ENCODE peak calls at places on chromosomes 6 and 20, in ten cellular contexts. M is keratinocyte; U is brain microvascular endothelial cell; W is neural progenitor cell; T is K562; S is endothelial cell of umbilical vein; L is CD8-positive, alpha-beta T cell; K is tibial artery; R is A673; Y is heart right ventricle. Z is an unnamed sample. For H3K27me3, the result is how much of the 10 kb centered on the place peaks cover.

GRCh38 chr6:44957151-44957550 is 371.0 kb upstream of the RUNX2 start:
- DNase-seq in M (no peak), U (no peak), W (no peak), T (no peak), S (no peak), L (no peak), K (no peak), R (no peak), Y (no peak), Z (no peak)

GRCh38 chr20:33540427-33540826 is 50.5 kb downstream of the CBFA2T2 start:
- DNase-seq in M (no peak), U (no peak), W (no peak), T (no peak), S (no peak), L (no peak), K (no peak), R (no peak), Y (no peak), Z (no peak)

GRCh38 chr6:158219229-158219628 is 51.1 kb downstream of the GTF2H5 start:
- DNase-seq in M (peak), U (peak), W (no peak), T (no peak), S (no peak), L (no peak), K (no peak), R (peak), Y (no peak), Z (peak)

GRCh38 chr20:62028384-62028783 is 37.3 kb downstream of the TAF4 start:
- DNase-seq in M (no peak), U (no peak), W (no peak), T (no peak), S (no peak), L (no peak), K (no peak), R (no peak), Y (no peak), Z (no peak)

GRCh38 chr6:83057705-83058321 is 7.8 kb downstream of the UBE3D start:
- DNase-seq in M (no peak), U (peak), W (peak), T (peak), S (peak), L (no peak), K (no peak), R (peak), Y (peak), Z (no peak)

GRCh38 chr6:133991096-133991593 is 38.1 kb downstream of the TBPL1 start:
- DNase-seq in M (no peak), U (peak), W (no peak), T (no peak), S (peak), L (no peak), K (no peak), R (peak), Y (no peak), Z (no peak)

GRCh38 chr6:85574932-85575598 is 18.6 kb downstream of the SNX14 start:
- DNase-seq in M (no peak), U (peak), W (no peak), T (no peak), S (peak), L (no peak), K (no peak), R (no peak), Y (no peak), Z (no peak)

GRCh38 chr6:156167289-156168076 is 609.7 kb upstream of the ARID1B start:
- DNase-seq in M (no peak), U (peak), W (no peak), T (no peak), S (peak), L (no peak), K (no peak), R (peak), Y (peak), Z (no peak)

GRCh38 chr6:14744212-14744556 is 501.7 kb upstream of the JARID2 start:
- DNase-seq in M (no peak), U (no peak), W (no peak), T (no peak), S (no peak), L (no peak), K (no peak), R (no peak), Y (no peak), Z (no peak)

GRCh38 chr20:24701027-24701426 is 231.6 kb downstream of the SYNDIG1 start:
- DNase-seq in M (no peak), U (no peak), W (no peak), T (no peak), S (no peak), L (no peak), K (peak), R (no peak), Y (no peak), Z (no peak)

GRCh38 chr20:61909821-61910220 is 155.9 kb downstream of the TAF4 start:
- DNase-seq in M (no peak), U (no peak), W (no peak), T (no peak), S (no peak), L (no peak), K (no peak), R (no peak), Y (no peak), Z (no peak)

GRCh38 chr20:8903655-8904605 is 165.0 kb upstream of the PLCB4 start:
- DNase-seq in M (no peak), U (no peak), W (peak), T (no peak), S (no peak), L (no peak), K (no peak), R (peak), Y (no peak), Z (no peak)

GRCh38 chr6:170144952-170145587 is 145.8 kb downstream of the DLL1 start:
- DNase-seq in M (peak), U (no peak), W (no peak), T (no peak), S (no peak), L (no peak), K (peak), R (no peak), Y (no peak), Z (no peak)

GRCh38 chr6:116220172-116220571 is 33.7 kb downstream of the TSPYL4 start:
- DNase-seq in M (no peak), U (no peak), W (no peak), T (no peak), S (peak), L (no peak), K (no peak), R (no peak), Y (peak), Z (no peak)
- H3K27me3 ChIP-seq in M (under half), U (under half), W (under half), T (under half), S (under half), L (under half), K (under half), R (under half), Y (under half), Z (under half)

DNA sequence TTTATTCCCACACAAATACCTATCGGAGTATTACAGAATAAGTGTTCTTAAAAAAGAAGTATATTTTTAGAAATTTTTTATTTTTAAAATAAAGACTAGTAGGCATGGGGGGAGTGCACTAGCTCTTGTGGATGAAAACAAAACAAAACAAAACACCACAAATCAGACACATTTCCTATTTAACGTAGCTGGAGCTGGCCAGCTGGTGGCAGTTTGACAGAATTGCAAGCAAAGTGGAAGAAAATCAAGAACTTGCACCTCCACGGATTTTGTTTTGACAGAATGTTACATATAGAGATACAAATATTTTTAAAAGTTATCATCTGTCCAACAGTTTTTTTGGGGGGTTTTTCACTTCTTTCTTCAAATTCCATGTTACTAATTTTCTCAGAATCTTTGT is 63.6 kb upstream of the SNRPB2 start:
- DNase-seq in M (no peak), U (no peak), W (no peak), T (no peak), S (no peak), L (no peak), K (no peak), R (no peak), Y (no peak), Z (no peak)
- TF ChIP-seq CTCF in M (no peak), U (peak), W (peak), T (peak), S (no peak), L (no peak), K (no peak), R (peak), Y (no peak), Z (no peak)

GRCh38 chr6:2839195-2839981 is 2.3 kb downstream of the SERPINB1 start:
- DNase-seq in M (no peak), U (peak), W (no peak), T (no peak), S (peak), L (no peak), K (no peak), R (peak), Y (no peak), Z (no peak)
- H3K4me3 ChIP-seq in M (peak), U (no peak), W (no peak), T (no peak), S (no peak), L (peak), K (peak), R (no peak), Y (peak), Z (peak)

DNA sequence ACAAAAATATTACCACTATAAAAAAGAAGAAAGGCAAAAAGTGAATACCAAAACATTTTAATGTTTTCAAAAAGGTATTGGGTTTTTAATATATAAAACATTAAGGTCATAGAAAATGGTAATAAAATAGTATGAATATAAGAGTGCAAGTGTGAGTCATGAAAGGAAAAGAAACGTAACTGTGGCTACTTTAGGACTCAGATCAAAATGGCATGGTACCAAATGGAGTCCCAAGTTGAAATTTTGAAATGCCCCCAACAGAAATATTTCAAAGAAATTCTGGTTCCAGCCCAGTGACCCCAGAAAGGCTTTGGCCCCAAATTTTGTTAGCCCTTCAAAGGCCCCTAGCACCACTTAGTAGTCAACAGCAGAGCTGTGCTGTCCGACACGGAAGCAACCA is 6.0 kb downstream of the COL12A1 start:
- DNase-seq in M (no peak), U (no peak), W (no peak), T (no peak), S (no peak), L (no peak), K (no peak), R (no peak), Y (no peak), Z (no peak)
- H3K27me3 ChIP-seq in M (under half), U (under half), W (under half), T (under half), S (under half), L (under half), K (under half), R (under half), Y (under half), Z (under half)

GRCh38 chr20:53786445-53787267 is 193.0 kb upstream of the ZNF217 start:
- DNase-seq in M (no peak), U (no peak), W (no peak), T (no peak), S (peak), L (no peak), K (no peak), R (no peak), Y (no peak), Z (no peak)
- TF ChIP-seq CTCF in M (no peak), U (no peak), W (no peak), T (no peak), S (no peak), L (no peak), K (no peak), R (no peak), Y (no peak), Z (no peak)

GRCh38 chr20:20150241-20150640 is 97.9 kb downstream of the CFAP61 start:
- DNase-seq in M (no peak), U (no peak), W (no peak), T (no peak), S (no peak), L (no peak), K (no peak), R (no peak), Y (no peak), Z (no peak)
- H3K4me3 ChIP-seq in M (no peak), U (no peak), W (no peak), T (no peak), S (no peak), L (no peak), K (no peak), R (no peak), Y (no peak), Z (no peak)